ENCODE peak calls at places on chromosomes 7 and 10, in ten cellular contexts. X is AG09309; R is left ventricle myocardium inferior; O is mammary epithelial cell; T is AG10803; W is retinal pigment epithelial cell; S is tibial nerve; B is sigmoid colon; M is pancreas; H is CD8-positive, alpha-beta T cell. L is an unnamed sample.

GRCh38 chr7:129853661-129854268 is 99.0 kb downstream of the UBE2H start:
- DNase-seq in X (peak; percentile 35), B (no peak), S (no peak), M (no peak), O (peak; percentile 92), H (no peak), W (no peak), R (no peak), T (no peak), L (peak; percentile 76)

GRCh38 chr7:6175642-6176041 is 96.8 kb downstream of the CYTH3 start:
- DNase-seq in W (peak; percentile 11), R (no peak), T (peak; percentile 77), X (peak; percentile 25), O (peak; percentile 60), B (peak; percentile 62), H (no peak), M (no peak), S (peak; percentile 32), L (peak; percentile 83)

GRCh38 chr7:34939175-34939574 is 98.1 kb downstream of the DPY19L1 start:
- DNase-seq in W (no peak), B (no peak), R (no peak), M (no peak), S (no peak), H (no peak), X (peak; percentile 8), O (no peak), T (peak; percentile 31), L (peak; percentile 94)

GRCh38 chr10:18610517-18610916 is 40.9 kb downstream of the NSUN6 start:
- DNase-seq in S (no peak), W (peak; percentile 66), O (peak; percentile 66), X (peak; percentile 16), H (no peak), T (peak; percentile 51), R (no peak), B (no peak), M (no peak), L (peak; percentile 90)

GRCh38 chr7:72161534-72161933 is 250.6 kb downstream of the CALN1 start:
- DNase-seq in O (no peak), R (no peak), M (no peak), T (no peak), S (no peak), H (no peak), X (no peak), W (no peak), B (no peak), L (no peak)

GRCh38 chr7:140695381-140695780 is 1.1 kb upstream of the NDUFB2 start:
- DNase-seq in S (no peak), W (no peak), O (no peak), M (no peak), H (no peak), T (no peak), R (no peak), B (peak; percentile 60), X (no peak), L (no peak)

GRCh38 chr7:148402159-148402558 is 188.4 kb upstream of the C7orf33 start:
- DNase-seq in R (no peak), H (no peak), S (no peak), O (peak; percentile 65), M (no peak), T (no peak), B (no peak), X (no peak), W (no peak), L (no peak)

GRCh38 chr10:7267142-7267541 is 143.7 kb downstream of the SFMBT2 start:
- DNase-seq in W (no peak), B (no peak), S (no peak), T (no peak), X (no peak), M (no peak), R (no peak), O (no peak), H (no peak), L (no peak)

GRCh38 chr7:75969704-75970498 is 24.5 kb downstream of the TMEM120A start:
- DNase-seq in M (no peak), T (no peak), X (no peak), O (no peak), S (no peak), R (no peak), B (no peak), H (no peak), W (no peak), L (no peak)

GRCh38 chr7:75968561-75969001 is 25.8 kb downstream of the TMEM120A start:
- DNase-seq in M (no peak), X (no peak), H (no peak), S (no peak), O (no peak), B (peak; percentile 88), W (no peak), T (no peak), R (no peak), L (no peak)

GRCh38 chr7:75969182-75969581 is 25.2 kb downstream of the TMEM120A start:
- DNase-seq in H (no peak), S (no peak), R (no peak), X (no peak), B (peak; percentile 95), T (peak; percentile 69), M (no peak), W (no peak), O (no peak), L (no peak)

GRCh38 chr7:75971309-75971960 is 23.0 kb downstream of the TMEM120A start:
- DNase-seq in B (no peak), M (no peak), O (no peak), H (no peak), S (no peak), X (no peak), T (no peak), W (no peak), R (no peak), L (no peak)

DNA sequence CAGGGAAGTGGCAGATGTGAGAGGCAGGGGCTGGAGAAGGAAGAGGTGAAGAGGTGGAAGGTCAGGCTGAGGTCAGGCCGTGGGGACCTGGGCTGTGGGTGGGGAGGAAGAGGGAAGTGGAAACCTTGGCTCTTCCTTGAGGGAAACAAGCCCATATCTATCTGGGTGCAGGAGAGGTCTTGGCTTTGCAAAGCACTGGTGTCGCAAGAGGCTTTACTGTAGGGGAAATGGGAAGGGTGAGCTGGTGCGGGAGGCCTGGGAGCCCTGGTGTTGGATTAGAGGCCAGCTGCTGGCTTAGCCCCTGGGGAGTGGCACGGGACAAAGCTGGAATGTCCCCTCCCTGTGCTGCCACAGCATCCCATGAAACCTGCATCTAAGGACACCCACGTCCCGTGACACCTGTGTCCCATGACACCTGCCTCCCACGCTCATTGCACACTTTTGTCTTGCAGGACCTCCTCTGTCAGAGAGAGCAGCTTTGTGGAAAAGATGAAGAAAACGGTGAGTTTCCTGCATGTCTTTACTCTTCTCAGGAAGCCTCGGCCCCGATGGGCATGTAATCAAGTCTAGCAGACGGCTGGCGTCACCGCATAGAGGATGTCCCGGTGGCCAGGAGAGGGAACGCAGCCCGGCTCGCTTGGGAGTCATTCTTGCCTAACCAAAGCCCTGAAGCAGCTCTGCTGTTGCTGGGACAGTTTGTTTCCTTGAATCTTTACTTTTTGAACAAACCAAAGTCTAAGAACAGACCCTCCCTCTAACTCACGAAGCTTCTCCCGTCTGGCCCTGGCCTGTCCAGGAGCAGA is 22.2 kb downstream of the TMEM120A start:
- DNase-seq in X (no peak), O (no peak), W (peak; percentile 38), M (no peak), B (peak; percentile 92), R (peak; percentile 74), S (no peak), T (peak; percentile 39), H (no peak), L (peak; percentile 50)
- TF ChIP-seq CTCF in X (no peak), O (peak; percentile 0), W (peak; percentile 30), M (no peak), B (no peak), R (peak; percentile 51), S (peak; percentile 15), T (peak; percentile 16), H (no peak), L (no peak)

DNA sequence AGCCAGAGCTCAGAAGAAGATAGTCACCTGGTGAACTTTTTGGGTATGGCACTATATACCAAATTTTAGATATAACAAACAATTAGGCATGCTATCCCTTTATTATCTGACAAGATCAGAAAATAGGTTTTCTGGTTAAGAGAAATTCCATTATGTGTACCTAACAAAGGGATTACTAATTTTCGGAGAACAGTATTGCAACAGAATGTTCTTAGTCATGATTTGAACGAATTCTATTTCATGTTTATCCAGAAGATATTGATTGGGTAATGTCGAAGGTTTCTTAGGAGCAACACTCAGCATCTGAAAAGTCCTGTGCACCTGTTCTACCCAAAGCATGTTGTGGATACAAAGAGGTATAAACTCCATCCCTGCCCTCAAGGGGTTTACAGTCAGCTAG is 36.5 kb downstream of the WBP1L start:
- DNase-seq in R (no peak), M (no peak), O (peak; percentile 83), W (no peak), X (no peak), S (no peak), H (no peak), T (peak; percentile 48), B (no peak), L (peak; percentile 77)
- H3K4me3 ChIP-seq in R (peak overlapping the region; percentile 74), M (no peak overlapping the region), O (no peak overlapping the region), W (no peak overlapping the region), X (no peak overlapping the region), S (no peak overlapping the region), H (no peak overlapping the region), T (no peak overlapping the region), B (no peak overlapping the region), L (peak overlapping the region; percentile 30)

GRCh38 chr7:40200791-40201190 is 66.0 kb downstream of the SUGCT start:
- DNase-seq in W (no peak), H (no peak), B (no peak), T (peak; percentile 94), R (no peak), S (no peak), X (peak; percentile 84), O (peak; percentile 54), M (no peak), L (peak; percentile 90)

GRCh38 chr7:40194743-40195142 is 59.9 kb downstream of the SUGCT start:
- DNase-seq in R (no peak), T (peak; percentile 80), O (peak; percentile 80), X (peak; percentile 33), W (no peak), H (no peak), B (no peak), S (no peak), M (no peak), L (peak; percentile 79)

GRCh38 chr7:40197527-40197926 is 62.7 kb downstream of the SUGCT start:
- DNase-seq in S (no peak), O (no peak), W (no peak), T (no peak), B (no peak), H (no peak), R (no peak), X (no peak), M (no peak), L (no peak)

GRCh38 chr7:40202851-40203250 is 68.0 kb downstream of the SUGCT start:
- DNase-seq in R (no peak), B (no peak), O (no peak), X (no peak), T (no peak), H (no peak), S (no peak), M (no peak), W (no peak), L (no peak)

DNA sequence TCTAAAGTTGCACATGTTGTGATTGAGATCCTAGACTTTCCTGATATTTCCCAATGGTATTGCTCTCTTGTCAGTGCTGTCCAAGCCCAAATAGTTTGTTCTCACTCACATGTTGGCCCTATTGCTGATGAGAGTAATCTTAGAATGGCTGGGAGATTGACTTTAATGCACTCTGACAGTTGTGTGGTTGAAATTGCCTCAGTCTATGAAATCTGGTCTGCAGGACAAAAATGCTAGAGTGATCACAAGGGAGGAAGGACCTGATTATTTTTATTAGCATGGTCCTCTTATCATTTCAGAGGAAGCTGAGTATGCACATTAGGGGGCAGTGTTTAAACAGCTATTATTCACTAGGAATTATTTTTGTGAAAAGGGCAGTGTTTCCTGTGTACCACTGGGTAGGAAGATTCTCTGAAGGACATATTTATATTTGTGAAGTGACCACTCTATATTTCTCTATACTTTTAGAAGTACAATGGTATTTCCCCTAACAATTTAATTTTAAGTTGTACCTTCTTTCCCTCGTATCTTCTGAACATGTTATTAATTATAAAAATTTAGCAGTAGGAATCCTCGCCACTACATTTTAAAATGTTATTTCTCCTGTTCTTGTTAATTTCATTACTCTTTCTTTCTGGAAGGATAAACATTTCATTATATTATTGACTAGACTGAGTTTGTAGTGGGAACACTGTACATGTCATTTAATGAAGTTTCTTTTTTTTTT is 64.4 kb downstream of the SUGCT start:
- DNase-seq in X (peak; percentile 94), M (no peak), T (peak; percentile 94), O (peak; percentile 34), W (no peak), B (no peak), R (no peak), H (no peak), S (no peak), L (peak; percentile 84)
- TF ChIP-seq CTCF in X (peak; percentile 42), M (no peak), T (peak; percentile 72), O (peak; percentile 54), W (peak; percentile 62), B (no peak), R (peak; percentile 41), H (no peak), S (no peak), L (peak; percentile 74)

GRCh38 chr10:27464993-27465392 is 39.1 kb upstream of the RAB18 start:
- DNase-seq in R (no peak), B (no peak), H (peak; percentile 10), S (no peak), T (no peak), X (no peak), W (no peak), O (no peak), M (no peak), L (no peak)

GRCh38 chr10:27457966-27458365 is 46.1 kb upstream of the RAB18 start:
- DNase-seq in W (no peak), H (no peak), T (no peak), S (no peak), B (no peak), O (no peak), M (no peak), R (no peak), X (no peak), L (no peak)

GRCh38 chr10:27457261-27457945 is 46.7 kb upstream of the RAB18 start:
- DNase-seq in W (no peak), S (no peak), M (no peak), X (no peak), B (no peak), R (no peak), O (no peak), H (no peak), T (no peak), L (no peak)

DNA sequence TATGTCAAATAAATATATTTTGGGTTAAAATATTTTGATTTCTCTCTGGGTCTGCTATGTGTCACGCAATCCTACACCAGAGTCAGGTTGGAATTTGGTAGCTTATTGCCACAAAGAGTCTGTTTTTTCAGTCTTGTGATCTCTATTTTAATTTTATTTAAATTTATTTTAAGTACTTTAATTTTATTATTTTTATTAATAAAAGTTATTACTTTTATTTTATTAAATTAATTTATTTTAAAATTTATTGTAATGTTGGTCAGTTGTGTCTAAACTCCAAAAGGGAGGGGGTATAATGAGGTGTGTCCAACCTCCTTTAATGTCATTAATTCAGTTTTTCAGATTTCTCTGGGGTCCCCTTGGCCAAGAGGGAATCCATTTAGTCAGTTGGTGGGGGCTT is 42.8 kb upstream of the RAB18 start:
- DNase-seq in S (no peak), W (no peak), X (no peak), T (no peak), M (no peak), B (no peak), O (no peak), H (no peak), R (no peak), L (no peak)
- H3K4me3 ChIP-seq in S (no peak overlapping the region), W (no peak overlapping the region), X (no peak overlapping the region), T (no peak overlapping the region), M (no peak overlapping the region), B (no peak overlapping the region), O (no peak overlapping the region), H (no peak overlapping the region), R (no peak overlapping the region), L (no peak overlapping the region)

L was measured in fibroblast of pulmonary artery.